ENCODE peak calls at places on chromosome 3, in five cellular contexts. C is K562, U is neural progenitor cell, W is PC-9, L is astrocyte. A is an unnamed sample.

GRCh38 chr3:16978234-16978920 is 93.6 kb downstream of the PLCL2 start:
- DNase-seq in W (no peak), U (no peak), L (peak; percentile 40), C (no peak), A (no peak)

GRCh38 chr3:171162986-171163723 is 136.6 kb upstream of the SLC2A2 start:
- DNase-seq in L (no peak), U (peak; percentile 24), C (peak; percentile 32), W (no peak), A (peak; percentile 35)

GRCh38 chr3:126918223-126918622 is 64.7 kb upstream of the PLXNA1 start:
- DNase-seq in W (no peak), U (no peak), C (no peak), L (no peak), A (no peak)

GRCh38 chr3:4522962-4523361 is 29.8 kb downstream of the ITPR1 start:
- DNase-seq in U (no peak), W (no peak), L (no peak), C (no peak), A (no peak)

GRCh38 chr3:151439652-151440125 is 21.2 kb downstream of the IGSF10 start:
- DNase-seq in L (peak; percentile 40), W (peak; percentile 40), U (peak; percentile 62), C (peak; percentile 40), A (peak; percentile 54)

GRCh38 chr3:184110316-184110725 is 13.5 kb downstream of the HTR3E start:
- DNase-seq in L (peak; percentile 51), U (peak; percentile 3), W (no peak), C (no peak), A (no peak)

GRCh38 chr3:48426401-48426909 is 3.4 kb downstream of the PLXNB1 start:
- DNase-seq in U (no peak), C (no peak), L (no peak), W (no peak), A (no peak)

GRCh38 chr3:123783811-123784210 is 100.3 kb downstream of the MYLK start:
- DNase-seq in C (no peak), U (no peak), L (no peak), W (no peak), A (no peak)

GRCh38 chr3:52218454-52218853 is 7.0 kb downstream of the TLR9 start:
- DNase-seq in C (peak; percentile 52), U (no peak), W (no peak), L (no peak), A (no peak)

GRCh38 chr3:193938613-193939012 is 197.3 kb upstream of the HES1 start:
- DNase-seq in L (no peak), U (peak; percentile 90), W (no peak), C (no peak), A (no peak)

GRCh38 chr3:45605569-45605968 is 11.0 kb downstream of the LIMD1 start:
- DNase-seq in L (no peak), C (no peak), U (no peak), W (no peak), A (no peak)

GRCh38 chr3:45604999-45605398 is 10.4 kb downstream of the LIMD1 start:
- DNase-seq in W (no peak), C (no peak), U (no peak), L (no peak), A (no peak)

GRCh38 chr3:45603226-45603625 is 8.7 kb downstream of the LIMD1 start:
- DNase-seq in W (no peak), L (no peak), U (no peak), C (no peak), A (no peak)

GRCh38 chr3:45604596-45604995 is 10.0 kb downstream of the LIMD1 start:
- DNase-seq in W (no peak), U (no peak), C (no peak), L (no peak), A (no peak)

GRCh38 chr3:45604066-45604465 is 9.5 kb downstream of the LIMD1 start:
- DNase-seq in W (no peak), C (no peak), L (no peak), U (no peak), A (no peak)
- H3K79me2 ChIP-seq in W (peaks cover 83% of the 10 kb centered on the region), C (peaks cover 53% of the 10 kb centered on the region), L (peaks cover 75% of the 10 kb centered on the region), U (peaks cover 4% of the 10 kb centered on the region), A (no peaks in the 10 kb centered on the region)

GRCh38 chr3:40196966-40197365 is 112.5 kb upstream of the EIF1B start:
- DNase-seq in U (no peak), L (no peak), C (no peak), W (no peak), A (no peak)

GRCh38 chr3:40206522-40206921 is 103.0 kb upstream of the EIF1B start:
- DNase-seq in W (no peak), L (no peak), C (no peak), U (no peak), A (no peak)

GRCh38 chr3:40201770-40202169 is 107.7 kb upstream of the EIF1B start:
- DNase-seq in L (no peak), W (no peak), U (no peak), C (no peak), A (no peak)

DNA sequence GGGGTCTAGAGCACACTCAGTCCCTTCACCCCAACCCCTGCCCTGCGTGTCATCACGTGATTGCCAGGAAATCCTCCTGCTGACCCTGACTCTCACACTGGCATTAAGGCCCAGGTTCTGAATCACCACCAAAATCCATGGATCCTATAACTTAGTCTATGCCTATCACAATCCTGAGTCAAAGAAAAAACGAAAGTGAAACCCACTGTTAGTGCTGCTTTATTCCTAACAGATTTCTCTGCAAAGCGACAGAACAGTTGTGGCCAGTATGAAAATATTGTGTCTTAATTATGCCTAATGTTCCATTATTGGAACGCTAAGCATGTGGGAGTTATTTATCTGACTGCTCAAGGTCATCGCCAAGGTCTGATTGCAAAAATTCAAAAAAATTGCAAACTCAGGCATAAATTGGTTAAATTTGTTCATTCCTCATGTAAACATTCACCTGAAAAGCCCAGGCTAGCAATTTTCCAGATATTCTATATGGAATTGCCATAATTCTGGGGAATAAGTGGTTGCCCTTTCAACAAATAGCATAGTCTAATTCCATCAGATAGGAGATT is 108.7 kb upstream of the EIF1B start:
- DNase-seq in U (no peak), W (no peak), L (no peak), C (no peak), A (no peak)
- TF ChIP-seq CTCF in U (no peak), W (no peak), L (no peak), C (no peak), A (no peak)

DNA sequence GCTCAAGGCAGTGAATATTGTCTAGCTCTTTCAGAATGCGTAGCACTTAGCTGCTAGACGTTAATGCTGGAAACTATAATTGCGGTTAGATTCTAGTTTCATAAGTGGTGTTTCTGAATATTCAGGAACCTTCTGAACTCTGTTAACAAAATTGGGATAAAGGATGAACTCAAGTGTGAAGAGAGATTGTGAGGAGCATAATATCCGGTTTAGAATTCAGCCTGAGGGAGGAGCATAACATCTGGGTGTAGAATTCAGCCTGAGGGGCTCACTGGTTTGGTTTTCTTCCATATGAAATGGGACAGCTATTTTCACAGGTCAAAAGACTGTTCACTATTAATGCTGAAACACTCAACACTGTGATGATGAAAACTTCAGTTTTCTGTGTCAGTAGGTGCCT is 68.4 kb upstream of the RPL35A start:
- DNase-seq in C (no peak), U (peak; percentile 14), W (no peak), L (no peak), A (no peak)
- H3K36me3 ChIP-seq in C (peaks cover 33% of the 10 kb centered on the region), U (peaks cover 16% of the 10 kb centered on the region), W (no peaks in the 10 kb centered on the region), L (peaks cover 18% of the 10 kb centered on the region), A (peaks cover 26% of the 10 kb centered on the region)

DNA sequence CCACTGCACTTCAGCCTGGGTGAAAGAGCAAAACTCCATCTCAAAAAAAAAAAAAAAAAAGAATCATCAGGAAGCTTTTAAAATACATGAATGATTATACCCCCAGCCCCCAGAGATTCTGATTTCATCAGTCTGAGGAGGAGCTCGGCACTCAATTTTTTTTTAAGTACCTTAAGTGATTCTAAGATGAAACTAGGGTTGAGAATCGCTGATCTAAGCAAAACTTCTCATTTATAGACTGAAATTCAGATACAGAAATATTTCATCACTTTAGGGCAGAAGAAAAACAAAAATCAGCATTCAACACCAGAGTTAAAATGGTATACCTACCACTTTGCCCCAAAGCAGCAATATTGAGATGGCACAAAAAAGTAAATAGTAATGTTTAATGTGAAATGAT is 24.7 kb downstream of the CPA3 start:
- DNase-seq in U (no peak), W (no peak), L (no peak), C (no peak), A (no peak)
- H3K79me2 ChIP-seq in U (no peaks in the 10 kb centered on the region), W (no peaks in the 10 kb centered on the region), L (no peaks in the 10 kb centered on the region), C (no peaks in the 10 kb centered on the region), A (no peaks in the 10 kb centered on the region)

GRCh38 chr3:87145553-87145952 is 81.6 kb upstream of the CHMP2B start:
- DNase-seq in C (no peak), U (peak; percentile 17), L (no peak), W (no peak), A (peak; percentile 30)
- TF ChIP-seq CTCF in C (no peak), U (peak; percentile 47), L (no peak), W (peak; percentile 36), A (peak; percentile 68)